ENCODE peak calls at places on chromosomes 7 and 10, in ten cellular contexts. One of them, this sample, is unnamed.

GRCh38 chr7:100875356-100875751 is 451 bp downstream of the SRRT start:
- DNase-seq in stimulated activated naive CD8-positive, alpha-beta T cell treated with anti-CD3 and anti-CD28 coated beads, Interleukin-15, Interleukin-2, amounts not matched to agents 100 U/mL and 50 U/mL, for 24 hours: no peak
- DNase-seq in NCI-H446: no peak
- DNase-seq in HCEC 1CT: no peak
- DNase-seq in activated CD8-positive, alpha-beta memory T cell treated with anti-CD3 and anti-CD28 coated beads, Interleukin-2, amount 10 ng/mL, durations not matched to agents 7 days and 5 days: peak; percentile 68
- DNase-seq in hepatocyte: peak; percentile 60
- DNase-seq in pancreas: no peak
- DNase-seq in stimulated activated CD8-positive, alpha-beta memory T cell treated with anti-CD3 and anti-CD28 coated beads, Interleukin-15, amount 100 ng/mL, for 24 hours: no peak
- DNase-seq in endothelial cell: no peak
- DNase-seq in naive B cell: no peak
- DNase-seq in this sample: no peak

GRCh38 chr7:129643545-129644170 is 32.1 kb downstream of the NRF1 start:
- DNase-seq in naive B cell: no peak
- DNase-seq in endothelial cell: no peak
- DNase-seq in hepatocyte: no peak
- DNase-seq in activated CD8-positive, alpha-beta memory T cell treated with anti-CD3 and anti-CD28 coated beads, Interleukin-2, amount 10 ng/mL, durations not matched to agents 7 days and 5 days: no peak
- DNase-seq in HCEC 1CT: no peak
- DNase-seq in stimulated activated CD8-positive, alpha-beta memory T cell treated with anti-CD3 and anti-CD28 coated beads, Interleukin-15, amount 100 ng/mL, for 24 hours: no peak
- DNase-seq in NCI-H446: no peak
- DNase-seq in stimulated activated naive CD8-positive, alpha-beta T cell treated with anti-CD3 and anti-CD28 coated beads, Interleukin-15, Interleukin-2, amounts not matched to agents 100 U/mL and 50 U/mL, for 24 hours: no peak
- DNase-seq in pancreas: no peak
- DNase-seq in this sample: no peak

GRCh38 chr7:159027803-159028455 is 116.7 kb downstream of the VIPR2 start:
- DNase-seq in naive B cell: no peak
- DNase-seq in stimulated activated CD8-positive, alpha-beta memory T cell treated with anti-CD3 and anti-CD28 coated beads, Interleukin-15, amount 100 ng/mL, for 24 hours: no peak
- DNase-seq in stimulated activated naive CD8-positive, alpha-beta T cell treated with anti-CD3 and anti-CD28 coated beads, Interleukin-15, Interleukin-2, amounts not matched to agents 100 U/mL and 50 U/mL, for 24 hours: no peak
- DNase-seq in NCI-H446: no peak
- DNase-seq in hepatocyte: peak; percentile 44
- DNase-seq in endothelial cell: no peak
- DNase-seq in pancreas: no peak
- DNase-seq in HCEC 1CT: no peak
- DNase-seq in activated CD8-positive, alpha-beta memory T cell treated with anti-CD3 and anti-CD28 coated beads, Interleukin-2, amount 10 ng/mL, durations not matched to agents 7 days and 5 days: peak; percentile 38
- DNase-seq in this sample: peak; percentile 49

GRCh38 chr7:19572566-19572965 is 136.3 kb downstream of the POLR1F start:
- DNase-seq in NCI-H446: no peak
- DNase-seq in stimulated activated naive CD8-positive, alpha-beta T cell treated with anti-CD3 and anti-CD28 coated beads, Interleukin-15, Interleukin-2, amounts not matched to agents 100 U/mL and 50 U/mL, for 24 hours: no peak
- DNase-seq in endothelial cell: no peak
- DNase-seq in naive B cell: no peak
- DNase-seq in stimulated activated CD8-positive, alpha-beta memory T cell treated with anti-CD3 and anti-CD28 coated beads, Interleukin-15, amount 100 ng/mL, for 24 hours: no peak
- DNase-seq in hepatocyte: peak; percentile 28
- DNase-seq in activated CD8-positive, alpha-beta memory T cell treated with anti-CD3 and anti-CD28 coated beads, Interleukin-2, amount 10 ng/mL, durations not matched to agents 7 days and 5 days: no peak
- DNase-seq in pancreas: no peak
- DNase-seq in HCEC 1CT: no peak
- DNase-seq in this sample: no peak

GRCh38 chr10:75428434-75429158 is 2.8 kb upstream of the LRMDA start:
- DNase-seq in hepatocyte: no peak
- DNase-seq in activated CD8-positive, alpha-beta memory T cell treated with anti-CD3 and anti-CD28 coated beads, Interleukin-2, amount 10 ng/mL, durations not matched to agents 7 days and 5 days: no peak
- DNase-seq in naive B cell: no peak
- DNase-seq in pancreas: no peak
- DNase-seq in HCEC 1CT: no peak
- DNase-seq in stimulated activated CD8-positive, alpha-beta memory T cell treated with anti-CD3 and anti-CD28 coated beads, Interleukin-15, amount 100 ng/mL, for 24 hours: no peak
- DNase-seq in NCI-H446: no peak
- DNase-seq in stimulated activated naive CD8-positive, alpha-beta T cell treated with anti-CD3 and anti-CD28 coated beads, Interleukin-15, Interleukin-2, amounts not matched to agents 100 U/mL and 50 U/mL, for 24 hours: no peak
- DNase-seq in endothelial cell: no peak
- DNase-seq in this sample: no peak

GRCh38 chr10:119769886-119770285 is 44.0 kb downstream of the INPP5F start:
- DNase-seq in stimulated activated CD8-positive, alpha-beta memory T cell treated with anti-CD3 and anti-CD28 coated beads, Interleukin-15, amount 100 ng/mL, for 24 hours: no peak
- DNase-seq in stimulated activated naive CD8-positive, alpha-beta T cell treated with anti-CD3 and anti-CD28 coated beads, Interleukin-15, Interleukin-2, amounts not matched to agents 100 U/mL and 50 U/mL, for 24 hours: no peak
- DNase-seq in hepatocyte: no peak
- DNase-seq in activated CD8-positive, alpha-beta memory T cell treated with anti-CD3 and anti-CD28 coated beads, Interleukin-2, amount 10 ng/mL, durations not matched to agents 7 days and 5 days: no peak
- DNase-seq in naive B cell: no peak
- DNase-seq in NCI-H446: no peak
- DNase-seq in pancreas: no peak
- DNase-seq in endothelial cell: no peak
- DNase-seq in HCEC 1CT: peak; percentile 83
- DNase-seq in this sample: no peak

GRCh38 chr7:158416283-158416933 is 171.2 kb downstream of the PTPRN2 start:
- DNase-seq in HCEC 1CT: no peak
- DNase-seq in stimulated activated naive CD8-positive, alpha-beta T cell treated with anti-CD3 and anti-CD28 coated beads, Interleukin-15, Interleukin-2, amounts not matched to agents 100 U/mL and 50 U/mL, for 24 hours: no peak
- DNase-seq in pancreas: no peak
- DNase-seq in stimulated activated CD8-positive, alpha-beta memory T cell treated with anti-CD3 and anti-CD28 coated beads, Interleukin-15, amount 100 ng/mL, for 24 hours: no peak
- DNase-seq in endothelial cell: no peak
- DNase-seq in activated CD8-positive, alpha-beta memory T cell treated with anti-CD3 and anti-CD28 coated beads, Interleukin-2, amount 10 ng/mL, durations not matched to agents 7 days and 5 days: no peak
- DNase-seq in NCI-H446: no peak
- DNase-seq in naive B cell: no peak
- DNase-seq in hepatocyte: no peak
- DNase-seq in this sample: no peak

GRCh38 chr7:36058020-36058592 is 94.9 kb upstream of the EEPD1 start:
- DNase-seq in hepatocyte: no peak
- DNase-seq in stimulated activated naive CD8-positive, alpha-beta T cell treated with anti-CD3 and anti-CD28 coated beads, Interleukin-15, Interleukin-2, amounts not matched to agents 100 U/mL and 50 U/mL, for 24 hours: no peak
- DNase-seq in HCEC 1CT: no peak
- DNase-seq in endothelial cell: no peak
- DNase-seq in pancreas: no peak
- DNase-seq in naive B cell: no peak
- DNase-seq in stimulated activated CD8-positive, alpha-beta memory T cell treated with anti-CD3 and anti-CD28 coated beads, Interleukin-15, amount 100 ng/mL, for 24 hours: no peak
- DNase-seq in NCI-H446: no peak
- DNase-seq in activated CD8-positive, alpha-beta memory T cell treated with anti-CD3 and anti-CD28 coated beads, Interleukin-2, amount 10 ng/mL, durations not matched to agents 7 days and 5 days: no peak
- DNase-seq in this sample: no peak

GRCh38 chr10:121157998-121158397 is 306.8 kb downstream of the WDR11 start:
- DNase-seq in stimulated activated CD8-positive, alpha-beta memory T cell treated with anti-CD3 and anti-CD28 coated beads, Interleukin-15, amount 100 ng/mL, for 24 hours: no peak
- DNase-seq in activated CD8-positive, alpha-beta memory T cell treated with anti-CD3 and anti-CD28 coated beads, Interleukin-2, amount 10 ng/mL, durations not matched to agents 7 days and 5 days: no peak
- DNase-seq in stimulated activated naive CD8-positive, alpha-beta T cell treated with anti-CD3 and anti-CD28 coated beads, Interleukin-15, Interleukin-2, amounts not matched to agents 100 U/mL and 50 U/mL, for 24 hours: no peak
- DNase-seq in pancreas: no peak
- DNase-seq in endothelial cell: no peak
- DNase-seq in naive B cell: no peak
- DNase-seq in NCI-H446: no peak
- DNase-seq in hepatocyte: peak; percentile 49
- DNase-seq in HCEC 1CT: no peak
- DNase-seq in this sample: no peak

GRCh38 chr7:34756025-34756437 is 98.0 kb downstream of the NPSR1 start:
- DNase-seq in pancreas: no peak
- DNase-seq in naive B cell: no peak
- DNase-seq in stimulated activated CD8-positive, alpha-beta memory T cell treated with anti-CD3 and anti-CD28 coated beads, Interleukin-15, amount 100 ng/mL, for 24 hours: no peak
- DNase-seq in activated CD8-positive, alpha-beta memory T cell treated with anti-CD3 and anti-CD28 coated beads, Interleukin-2, amount 10 ng/mL, durations not matched to agents 7 days and 5 days: no peak
- DNase-seq in endothelial cell: no peak
- DNase-seq in hepatocyte: no peak
- DNase-seq in stimulated activated naive CD8-positive, alpha-beta T cell treated with anti-CD3 and anti-CD28 coated beads, Interleukin-15, Interleukin-2, amounts not matched to agents 100 U/mL and 50 U/mL, for 24 hours: no peak
- DNase-seq in HCEC 1CT: no peak
- DNase-seq in NCI-H446: peak; percentile 84
- DNase-seq in this sample: no peak

GRCh38 chr10:58641708-58642107 is 129.0 kb downstream of the BICC1 start:
- DNase-seq in stimulated activated CD8-positive, alpha-beta memory T cell treated with anti-CD3 and anti-CD28 coated beads, Interleukin-15, amount 100 ng/mL, for 24 hours: no peak
- DNase-seq in hepatocyte: no peak
- DNase-seq in naive B cell: no peak
- DNase-seq in NCI-H446: no peak
- DNase-seq in pancreas: no peak
- DNase-seq in HCEC 1CT: peak; percentile 88
- DNase-seq in stimulated activated naive CD8-positive, alpha-beta T cell treated with anti-CD3 and anti-CD28 coated beads, Interleukin-15, Interleukin-2, amounts not matched to agents 100 U/mL and 50 U/mL, for 24 hours: no peak
- DNase-seq in endothelial cell: no peak
- DNase-seq in activated CD8-positive, alpha-beta memory T cell treated with anti-CD3 and anti-CD28 coated beads, Interleukin-2, amount 10 ng/mL, durations not matched to agents 7 days and 5 days: no peak
- DNase-seq in this sample: no peak

GRCh38 chr10:103849880-103850571 is 5.3 kb downstream of the SH3PXD2A start:
- DNase-seq in stimulated activated naive CD8-positive, alpha-beta T cell treated with anti-CD3 and anti-CD28 coated beads, Interleukin-15, Interleukin-2, amounts not matched to agents 100 U/mL and 50 U/mL, for 24 hours: no peak
- DNase-seq in stimulated activated CD8-positive, alpha-beta memory T cell treated with anti-CD3 and anti-CD28 coated beads, Interleukin-15, amount 100 ng/mL, for 24 hours: no peak
- DNase-seq in NCI-H446: no peak
- DNase-seq in naive B cell: no peak
- DNase-seq in hepatocyte: no peak
- DNase-seq in pancreas: no peak
- DNase-seq in activated CD8-positive, alpha-beta memory T cell treated with anti-CD3 and anti-CD28 coated beads, Interleukin-2, amount 10 ng/mL, durations not matched to agents 7 days and 5 days: no peak
- DNase-seq in HCEC 1CT: peak; percentile 94
- DNase-seq in endothelial cell: no peak
- DNase-seq in this sample: no peak

GRCh38 chr10:46198516-46198915 is 88.3 kb upstream of the ANTXRL start:
- DNase-seq in pancreas: no peak
- DNase-seq in endothelial cell: no peak
- DNase-seq in HCEC 1CT: no peak
- DNase-seq in stimulated activated CD8-positive, alpha-beta memory T cell treated with anti-CD3 and anti-CD28 coated beads, Interleukin-15, amount 100 ng/mL, for 24 hours: no peak
- DNase-seq in naive B cell: no peak
- DNase-seq in stimulated activated naive CD8-positive, alpha-beta T cell treated with anti-CD3 and anti-CD28 coated beads, Interleukin-15, Interleukin-2, amounts not matched to agents 100 U/mL and 50 U/mL, for 24 hours: no peak
- DNase-seq in hepatocyte: no peak
- DNase-seq in NCI-H446: no peak
- DNase-seq in activated CD8-positive, alpha-beta memory T cell treated with anti-CD3 and anti-CD28 coated beads, Interleukin-2, amount 10 ng/mL, durations not matched to agents 7 days and 5 days: no peak
- DNase-seq in this sample: no peak

GRCh38 chr10:60175418-60175817 is 214.3 kb downstream of the ANK3 start:
- DNase-seq in stimulated activated CD8-positive, alpha-beta memory T cell treated with anti-CD3 and anti-CD28 coated beads, Interleukin-15, amount 100 ng/mL, for 24 hours: no peak
- DNase-seq in pancreas: no peak
- DNase-seq in HCEC 1CT: no peak
- DNase-seq in stimulated activated naive CD8-positive, alpha-beta T cell treated with anti-CD3 and anti-CD28 coated beads, Interleukin-15, Interleukin-2, amounts not matched to agents 100 U/mL and 50 U/mL, for 24 hours: no peak
- DNase-seq in endothelial cell: peak; percentile 22
- DNase-seq in hepatocyte: peak; percentile 45
- DNase-seq in NCI-H446: no peak
- DNase-seq in naive B cell: no peak
- DNase-seq in activated CD8-positive, alpha-beta memory T cell treated with anti-CD3 and anti-CD28 coated beads, Interleukin-2, amount 10 ng/mL, durations not matched to agents 7 days and 5 days: no peak
- DNase-seq in this sample: no peak